ENCODE peak calls at places on chromosomes 13 and 19, in four cellular contexts. One of them, this sample, is unnamed.

GRCh38 chr19:6387372-6387771 is 5.6 kb downstream of the GTF2F1 start:
- DNase-seq in lower leg skin: no peak
- DNase-seq in pancreas: no peak
- DNase-seq in OCI-LY7: no peak
- DNase-seq in this sample: no peak

GRCh38 chr19:15511671-15512424 is 3.5 kb downstream of the CYP4F22 start:
- DNase-seq in lower leg skin: no peak
- DNase-seq in pancreas: no peak
- DNase-seq in OCI-LY7: no peak
- DNase-seq in this sample: no peak

GRCh38 chr13:92994056-92994455 is 232.6 kb upstream of the GPC6 start:
- DNase-seq in lower leg skin: no peak
- DNase-seq in pancreas: no peak
- DNase-seq in OCI-LY7: no peak
- DNase-seq in this sample: no peak

GRCh38 chr19:1102407-1103106 is 1.2 kb upstream of the GPX4 start:
- DNase-seq in lower leg skin: no peak
- DNase-seq in pancreas: peak
- DNase-seq in OCI-LY7: peak
- DNase-seq in this sample: no peak

GRCh38 chr13:113526466-113527220 is 36.1 kb upstream of the DCUN1D2 start:
- DNase-seq in lower leg skin: peak
- DNase-seq in pancreas: no peak
- DNase-seq in OCI-LY7: peak
- DNase-seq in this sample: no peak

GRCh38 chr13:41520699-41521630 is 63.6 kb downstream of the RGCC start:
- DNase-seq in lower leg skin: peak
- DNase-seq in pancreas: no peak
- DNase-seq in OCI-LY7: no peak
- DNase-seq in this sample: no peak

GRCh38 chr19:28701491-28701890 is 511.5 kb downstream of the UQCRFS1 start:
- DNase-seq in lower leg skin: no peak
- DNase-seq in pancreas: no peak
- DNase-seq in OCI-LY7: no peak
- DNase-seq in this sample: no peak

GRCh38 chr19:958967-959685 is 25.0 kb upstream of the WDR18 start:
- DNase-seq in lower leg skin: no peak
- DNase-seq in pancreas: no peak
- DNase-seq in OCI-LY7: no peak
- DNase-seq in this sample: no peak

GRCh38 chr13:113836917-113837553 is 26.8 kb downstream of the GAS6 start:
- DNase-seq in lower leg skin: no peak
- DNase-seq in pancreas: peak
- DNase-seq in OCI-LY7: no peak
- DNase-seq in this sample: peak

GRCh38 chr19:48135411-48135810 is 24.8 kb upstream of the PLA2G4C start:
- DNase-seq in lower leg skin: no peak
- DNase-seq in pancreas: no peak
- DNase-seq in OCI-LY7: no peak
- DNase-seq in this sample: no peak

GRCh38 chr19:45468159-45468651 is 409 bp downstream of the FOSB start:
- DNase-seq in lower leg skin: peak
- DNase-seq in pancreas: no peak
- DNase-seq in OCI-LY7: peak
- DNase-seq in this sample: no peak

GRCh38 chr19:53132231-53132991 is at the start of gene ZNF415:
- DNase-seq in lower leg skin: peak
- DNase-seq in pancreas: peak
- DNase-seq in OCI-LY7: no peak
- DNase-seq in this sample: peak

GRCh38 chr13:43783820-43784219 is 3.0 kb downstream of the ENOX1 start:
- DNase-seq in lower leg skin: no peak
- DNase-seq in pancreas: peak
- DNase-seq in OCI-LY7: no peak
- DNase-seq in this sample: peak

GRCh38 chr19:58166708-58167280 is 16.1 kb upstream of the ZNF274 start:
- DNase-seq in lower leg skin: peak
- DNase-seq in pancreas: no peak
- DNase-seq in OCI-LY7: no peak
- DNase-seq in this sample: no peak

GRCh38 chr19:5016268-5016667 is 47.4 kb downstream of the KDM4B start:
- DNase-seq in lower leg skin: no peak
- DNase-seq in pancreas: no peak
- DNase-seq in OCI-LY7: no peak
- DNase-seq in this sample: no peak

GRCh38 chr19:15841875-15842569 is 26.6 kb upstream of the OR10H1 start:
- DNase-seq in lower leg skin: no peak
- DNase-seq in pancreas: no peak
- DNase-seq in OCI-LY7: no peak
- DNase-seq in this sample: no peak

GRCh38 chr13:39321578-39321977 is 281.4 kb downstream of the LHFPL6 start:
- DNase-seq in lower leg skin: no peak
- DNase-seq in pancreas: no peak
- DNase-seq in OCI-LY7: no peak
- DNase-seq in this sample: no peak

GRCh38 chr19:54109651-54110050 is 5.8 kb downstream of the TFPT start:
- DNase-seq in lower leg skin: no peak
- DNase-seq in pancreas: no peak
- DNase-seq in OCI-LY7: no peak
- DNase-seq in this sample: no peak

GRCh38 chr13:24878340-24878739 is 114.4 kb downstream of the RNF17 start:
- DNase-seq in lower leg skin: no peak
- DNase-seq in pancreas: no peak
- DNase-seq in OCI-LY7: no peak
- DNase-seq in this sample: no peak

GRCh38 chr13:97512732-97513131 is 78.8 kb downstream of the RAP2A start:
- DNase-seq in lower leg skin: no peak
- DNase-seq in pancreas: no peak
- DNase-seq in OCI-LY7: no peak
- DNase-seq in this sample: no peak

GRCh38 chr13:31767175-31767900 is 28.0 kb downstream of the RXFP2 start:
- DNase-seq in lower leg skin: no peak
- DNase-seq in pancreas: no peak
- DNase-seq in OCI-LY7: no peak
- DNase-seq in this sample: no peak

GRCh38 chr13:92830821-92831220 is 395.8 kb upstream of the GPC6 start:
- DNase-seq in lower leg skin: no peak
- DNase-seq in pancreas: no peak
- DNase-seq in OCI-LY7: no peak
- DNase-seq in this sample: no peak

GRCh38 chr19:35345671-35346111 is 2.0 kb upstream of the FFAR1 start:
- DNase-seq in lower leg skin: peak
- DNase-seq in pancreas: no peak
- DNase-seq in OCI-LY7: no peak
- DNase-seq in this sample: peak

GRCh38 chr13:50222569-50223332 is 207.5 kb downstream of the KCNRG start:
- DNase-seq in lower leg skin: no peak
- DNase-seq in pancreas: peak
- DNase-seq in OCI-LY7: no peak
- DNase-seq in this sample: no peak

GRCh38 chr13:20151612-20152011 is 9.2 kb downstream of the GJA3 start:
- DNase-seq in lower leg skin: no peak
- DNase-seq in pancreas: no peak
- DNase-seq in OCI-LY7: no peak
- DNase-seq in this sample: no peak

GRCh38 chr19:8397746-8398721 is 7.9 kb downstream of the RAB11B start:
- DNase-seq in lower leg skin: no peak
- DNase-seq in pancreas: no peak
- DNase-seq in OCI-LY7: no peak
- DNase-seq in this sample: peak

GRCh38 chr13:51817717-51818116 is 13.8 kb upstream of the DHRS12 start:
- DNase-seq in lower leg skin: no peak
- DNase-seq in pancreas: no peak
- DNase-seq in OCI-LY7: no peak
- DNase-seq in this sample: no peak

GRCh38 chr19:38718747-38719543 is 25.3 kb downstream of the CAPN12 start:
- DNase-seq in lower leg skin: no peak
- DNase-seq in pancreas: no peak
- DNase-seq in OCI-LY7: no peak
- DNase-seq in this sample: no peak

GRCh38 chr19:41995959-41996797 is 2.1 kb upstream of the ATP1A3 start:
- DNase-seq in lower leg skin: no peak
- DNase-seq in pancreas: no peak
- DNase-seq in OCI-LY7: peak
- DNase-seq in this sample: peak

GRCh38 chr19:43519436-43520088 is 7.4 kb downstream of the ETHE1 start:
- DNase-seq in lower leg skin: peak
- DNase-seq in pancreas: peak
- DNase-seq in OCI-LY7: peak
- DNase-seq in this sample: peak

DNA sequence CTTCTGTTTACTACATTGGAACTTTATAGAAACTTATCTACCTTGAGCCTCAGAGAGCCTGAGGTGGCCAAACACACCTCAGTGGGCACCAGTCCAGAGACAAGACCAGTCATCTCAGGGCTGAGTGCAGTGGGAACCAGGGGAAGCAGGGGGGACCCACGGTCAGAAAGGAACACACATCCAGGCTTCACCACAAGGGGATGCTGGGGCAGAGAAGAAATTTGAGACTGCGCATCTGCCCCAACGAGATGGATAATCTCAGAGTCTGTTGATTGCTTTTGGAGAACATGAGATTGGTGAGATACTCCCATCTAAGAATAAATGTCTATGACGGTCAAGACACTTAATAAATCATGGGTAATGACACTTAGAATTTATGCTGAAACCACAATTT is 98.7 kb downstream of the DOCK9 start:
- DNase-seq in lower leg skin: no peak
- DNase-seq in pancreas: no peak
- DNase-seq in OCI-LY7: no peak
- DNase-seq in this sample: no peak
- TF ChIP-seq CTCF in lower leg skin: no peak
- TF ChIP-seq CTCF in pancreas: no peak
- TF ChIP-seq CTCF in OCI-LY7: no peak
- TF ChIP-seq CTCF in this sample: no peak

GRCh38 chr19:12793290-12794195 is 2.3 kb downstream of the JUNB start:
- DNase-seq in lower leg skin: peak
- DNase-seq in pancreas: peak
- DNase-seq in OCI-LY7: peak
- DNase-seq in this sample: peak
- TF ChIP-seq CTCF in lower leg skin: no peak
- TF ChIP-seq CTCF in pancreas: no peak
- TF ChIP-seq CTCF in OCI-LY7: no peak
- TF ChIP-seq CTCF in this sample: no peak

GRCh38 chr13:100887729-100888151 is 213.1 kb upstream of the TMTC4 start:
- DNase-seq in lower leg skin: no peak
- DNase-seq in pancreas: no peak
- DNase-seq in OCI-LY7: no peak
- DNase-seq in this sample: no peak

GRCh38 chr13:100895656-100896055 is 221.1 kb upstream of the TMTC4 start:
- DNase-seq in lower leg skin: no peak
- DNase-seq in pancreas: no peak
- DNase-seq in OCI-LY7: no peak
- DNase-seq in this sample: no peak

GRCh38 chr13:100892981-100893380 is 218.4 kb upstream of the TMTC4 start:
- DNase-seq in lower leg skin: no peak
- DNase-seq in pancreas: no peak
- DNase-seq in OCI-LY7: no peak
- DNase-seq in this sample: no peak

DNA sequence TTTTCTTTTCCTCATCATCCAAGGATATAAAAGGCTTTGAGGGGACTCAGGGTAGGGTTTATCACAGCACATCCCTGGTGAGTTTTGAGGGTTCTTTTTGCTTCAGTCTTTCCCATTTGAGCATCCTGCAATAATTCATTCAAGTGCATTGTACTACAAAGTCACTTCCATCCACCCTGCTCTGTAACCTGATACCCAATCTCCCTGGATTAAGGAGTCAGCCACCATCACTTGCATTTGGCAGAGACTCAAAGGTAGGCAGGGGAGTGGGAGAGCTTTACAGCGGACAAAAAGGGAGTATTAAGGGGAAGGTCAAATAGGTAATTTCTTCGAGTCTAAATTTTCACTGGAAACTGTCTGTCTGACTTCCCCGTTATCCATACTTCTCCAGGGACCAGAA is 216.1 kb upstream of the TMTC4 start:
- DNase-seq in lower leg skin: no peak
- DNase-seq in pancreas: no peak
- DNase-seq in OCI-LY7: no peak
- DNase-seq in this sample: no peak
- TF ChIP-seq CTCF in lower leg skin: no peak
- TF ChIP-seq CTCF in pancreas: no peak
- TF ChIP-seq CTCF in OCI-LY7: no peak
- TF ChIP-seq CTCF in this sample: no peak

GRCh38 chr19:11659612-11660011 is 62.3 kb downstream of the ZNF627 start:
- DNase-seq in lower leg skin: no peak
- DNase-seq in pancreas: no peak
- DNase-seq in OCI-LY7: peak
- DNase-seq in this sample: peak
- TF ChIP-seq CTCF in lower leg skin: no peak
- TF ChIP-seq CTCF in pancreas: no peak
- TF ChIP-seq CTCF in OCI-LY7: peak
- TF ChIP-seq CTCF in this sample: peak